ENCODE peak calls at places on chromosomes 2 and 18, in four cellular contexts. Y is HCT116, B is gastrocnemius medialis, C is thyroid gland. Z is an unnamed sample. For H3K4me1, the result is how much of the 10 kb centered on the place peaks cover.

GRCh38 chr2:231545105-231545902 is 15.1 kb upstream of the NMUR1 start:
- DNase-seq in Y (no peak), B (no peak), C (no peak), Z (no peak)

GRCh38 chr2:29455202-29455885 is 340.1 kb downstream of the CLIP4 start:
- DNase-seq in C (peak), Y (no peak), B (no peak), Z (no peak)

GRCh38 chr2:234178309-234179030 is 128.0 kb downstream of the SPP2 start:
- DNase-seq in B (no peak), Y (no peak), C (peak), Z (no peak)

GRCh38 chr2:165083326-165083725 is 120.5 kb downstream of the SCN3A start:
- DNase-seq in C (no peak), Y (no peak), B (no peak), Z (no peak)

GRCh38 chr2:200609027-200609614 is 23.3 kb downstream of the AOX1 start:
- DNase-seq in C (no peak), B (no peak), Y (peak), Z (peak)

GRCh38 chr2:175880-176800 is 87.7 kb downstream of the SH3YL1 start:
- DNase-seq in B (no peak), C (no peak), Y (no peak), Z (no peak)

GRCh38 chr2:207167129-207167923 is 1.6 kb upstream of the KLF7 start:
- DNase-seq in Y (no peak), C (no peak), B (no peak), Z (no peak)

GRCh38 chr2:45781464-45781811 is 130.0 kb downstream of the PRKCE start:
- DNase-seq in B (no peak), Y (no peak), C (no peak), Z (no peak)

GRCh38 chr2:73292316-73292905 is 937 bp downstream of the EGR4 start:
- DNase-seq in C (no peak), Y (no peak), B (no peak), Z (no peak)

GRCh38 chr2:196479350-196479749 is 160.2 kb upstream of the CCDC150 start:
- DNase-seq in Y (no peak), C (peak), B (no peak), Z (no peak)

GRCh38 chr18:77108001-77108692 is 24.4 kb downstream of the MBP start:
- DNase-seq in Y (no peak), B (peak), C (peak), Z (peak)

DNA sequence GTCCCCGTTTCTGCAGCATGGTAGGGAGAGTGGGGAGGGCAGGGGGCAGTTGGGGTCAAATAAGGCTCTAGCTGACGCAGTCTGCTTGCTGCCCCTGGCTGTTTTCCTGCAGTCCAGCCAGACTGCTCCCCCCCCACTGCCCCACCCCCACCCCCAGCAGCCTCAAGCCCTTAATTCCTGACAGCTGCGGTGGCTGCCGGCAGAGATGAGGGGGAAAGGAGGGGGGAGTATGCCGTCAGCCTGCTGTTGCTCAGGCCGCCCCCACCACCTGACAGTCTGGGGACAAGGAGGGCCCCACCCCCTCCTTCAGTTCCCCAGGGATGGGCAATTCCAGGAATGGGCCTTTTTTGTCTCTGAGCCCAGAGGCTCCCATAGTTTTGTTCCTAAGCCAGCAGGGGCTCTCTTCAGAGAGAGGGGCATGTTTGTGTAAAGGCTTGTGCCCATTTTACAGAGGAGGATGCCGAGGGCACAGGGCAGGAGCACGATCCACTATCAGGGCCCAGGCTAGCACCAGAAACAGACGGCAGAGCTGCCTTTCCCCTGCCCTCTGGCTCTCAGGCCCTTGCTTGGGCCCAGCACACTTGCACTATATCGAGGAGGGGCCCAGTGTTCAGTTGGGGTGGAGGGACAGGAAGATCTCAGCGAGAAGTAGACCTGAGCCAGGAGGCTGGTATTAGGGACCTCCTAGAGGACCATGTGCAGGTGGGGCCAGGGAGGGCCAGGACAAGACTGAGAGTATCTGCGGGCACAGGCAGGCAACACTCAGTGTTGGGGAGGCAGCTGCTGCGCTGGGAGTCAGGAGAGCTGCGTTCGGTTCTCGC is 1.5 kb upstream of the WNT10A start:
- DNase-seq in Y (no peak), B (no peak), C (no peak), Z (no peak)
- H3K4me1 ChIP-seq in Y (under half), B (under half), C (under half), Z (under half)

GRCh38 chr2:148963461-148963860 is 75.0 kb upstream of the LYPD6B start:
- DNase-seq in B (no peak), C (no peak), Y (no peak), Z (no peak)
- TF ChIP-seq POLR2A in B (no peak), C (no peak), Y (no peak), Z (no peak)

GRCh38 chr2:235868224-235868623 is 300.0 kb downstream of the GBX2 start:
- DNase-seq in Y (no peak), B (no peak), C (no peak), Z (no peak)
- H3K4me3 ChIP-seq in Y (no peak), B (no peak), C (no peak), Z (no peak)

GRCh38 chr18:10278265-10278664 is 176.2 kb upstream of the APCDD1 start:
- DNase-seq in C (no peak), Y (no peak), B (no peak), Z (no peak)
- H3K4me1 ChIP-seq in C (under half), Y (under half), B (under half), Z (under half)

GRCh38 chr2:6865346-6866238 is at the start of gene CMPK2:
- DNase-seq in C (peak), Y (no peak), B (no peak), Z (peak)
- TF ChIP-seq POLR2A in C (peak), Y (no peak), B (peak), Z (peak)

Z was measured in uterus.